ENCODE peak calls at places on chromosomes 3 and 15, in five cellular contexts. One of them, this sample, is unnamed.

GRCh38 chr15:101201411-101202174 is 50.3 kb downstream of the CHSY1 start:
- DNase-seq in mesothelial cell of epicardium: peak
- DNase-seq in DMS153: no peak
- DNase-seq in RCC 7860: peak
- DNase-seq in GM13977: no peak
- DNase-seq in this sample: no peak

GRCh38 chr3:123762805-123763204 is 121.3 kb downstream of the MYLK start:
- DNase-seq in mesothelial cell of epicardium: no peak
- DNase-seq in DMS153: no peak
- DNase-seq in RCC 7860: no peak
- DNase-seq in GM13977: no peak
- DNase-seq in this sample: no peak

GRCh38 chr15:57382222-57382621 is 5.9 kb downstream of the CGNL1 start:
- DNase-seq in mesothelial cell of epicardium: no peak
- DNase-seq in DMS153: no peak
- DNase-seq in RCC 7860: no peak
- DNase-seq in GM13977: no peak
- DNase-seq in this sample: no peak

GRCh38 chr15:100635406-100636071 is 33.1 kb downstream of the ASB7 start:
- DNase-seq in mesothelial cell of epicardium: no peak
- DNase-seq in DMS153: no peak
- DNase-seq in RCC 7860: no peak
- DNase-seq in GM13977: no peak
- DNase-seq in this sample: no peak

GRCh38 chr3:113531826-113532697 is at the start of gene SIDT1:
- DNase-seq in mesothelial cell of epicardium: no peak
- DNase-seq in DMS153: peak
- DNase-seq in RCC 7860: no peak
- DNase-seq in GM13977: peak
- DNase-seq in this sample: no peak

GRCh38 chr15:91142097-91142744 is 42.2 kb downstream of the SV2B start:
- DNase-seq in mesothelial cell of epicardium: no peak
- DNase-seq in DMS153: no peak
- DNase-seq in RCC 7860: no peak
- DNase-seq in GM13977: peak
- DNase-seq in this sample: no peak

GRCh38 chr15:64774556-64775523 is 549 bp downstream of the RBPMS2 start:
- DNase-seq in mesothelial cell of epicardium: peak
- DNase-seq in DMS153: no peak
- DNase-seq in RCC 7860: no peak
- DNase-seq in GM13977: peak
- DNase-seq in this sample: no peak

GRCh38 chr3:46660543-46661523 is 32.6 kb downstream of the ALS2CL start:
- DNase-seq in mesothelial cell of epicardium: peak
- DNase-seq in DMS153: no peak
- DNase-seq in RCC 7860: no peak
- DNase-seq in GM13977: peak
- DNase-seq in this sample: no peak

GRCh38 chr15:63605816-63606215 is 8.6 kb downstream of the FBXL22 start:
- DNase-seq in mesothelial cell of epicardium: no peak
- DNase-seq in DMS153: no peak
- DNase-seq in RCC 7860: no peak
- DNase-seq in GM13977: no peak
- DNase-seq in this sample: no peak

GRCh38 chr3:133280591-133280990 is 119.3 kb upstream of the BFSP2 start:
- DNase-seq in mesothelial cell of epicardium: no peak
- DNase-seq in DMS153: no peak
- DNase-seq in RCC 7860: no peak
- DNase-seq in GM13977: no peak
- DNase-seq in this sample: no peak

GRCh38 chr15:35547775-35548364 is 1.9 kb upstream of the DPH6 start:
- DNase-seq in mesothelial cell of epicardium: no peak
- DNase-seq in DMS153: no peak
- DNase-seq in RCC 7860: no peak
- DNase-seq in GM13977: no peak
- DNase-seq in this sample: no peak

GRCh38 chr15:79168922-79169322 is 78.3 kb upstream of the RASGRF1 start:
- DNase-seq in mesothelial cell of epicardium: no peak
- DNase-seq in DMS153: peak
- DNase-seq in RCC 7860: peak
- DNase-seq in GM13977: no peak
- DNase-seq in this sample: no peak

GRCh38 chr3:179258820-179259219 is 7.9 kb upstream of the KCNMB3 start:
- DNase-seq in mesothelial cell of epicardium: no peak
- DNase-seq in DMS153: no peak
- DNase-seq in RCC 7860: no peak
- DNase-seq in GM13977: peak
- DNase-seq in this sample: peak

GRCh38 chr3:126835472-126836219 is 131.6 kb downstream of the CHCHD6 start:
- DNase-seq in mesothelial cell of epicardium: no peak
- DNase-seq in DMS153: no peak
- DNase-seq in RCC 7860: peak
- DNase-seq in GM13977: no peak
- DNase-seq in this sample: no peak

GRCh38 chr3:168322941-168323340 is 227.2 kb upstream of the GOLIM4 start:
- DNase-seq in mesothelial cell of epicardium: no peak
- DNase-seq in DMS153: no peak
- DNase-seq in RCC 7860: no peak
- DNase-seq in GM13977: no peak
- DNase-seq in this sample: no peak

GRCh38 chr15:63560741-63561448 is 36.3 kb upstream of the FBXL22 start:
- DNase-seq in mesothelial cell of epicardium: no peak
- DNase-seq in DMS153: no peak
- DNase-seq in RCC 7860: no peak
- DNase-seq in GM13977: peak
- DNase-seq in this sample: no peak

GRCh38 chr3:177729939-177730700 is 532.8 kb upstream of the TBL1XR1 start:
- DNase-seq in mesothelial cell of epicardium: no peak
- DNase-seq in DMS153: no peak
- DNase-seq in RCC 7860: no peak
- DNase-seq in GM13977: no peak
- DNase-seq in this sample: peak

GRCh38 chr3:134294302-134294925 is 43.8 kb upstream of the RYK start:
- DNase-seq in mesothelial cell of epicardium: no peak
- DNase-seq in DMS153: no peak
- DNase-seq in RCC 7860: no peak
- DNase-seq in GM13977: peak
- DNase-seq in this sample: no peak

GRCh38 chr3:187215460-187215859 is 18.2 kb downstream of the RTP1 start:
- DNase-seq in mesothelial cell of epicardium: no peak
- DNase-seq in DMS153: no peak
- DNase-seq in RCC 7860: no peak
- DNase-seq in GM13977: no peak
- DNase-seq in this sample: no peak

GRCh38 chr3:159062734-159063410 is 261.0 kb downstream of the MFSD1 start:
- DNase-seq in mesothelial cell of epicardium: no peak
- DNase-seq in DMS153: no peak
- DNase-seq in RCC 7860: no peak
- DNase-seq in GM13977: no peak
- DNase-seq in this sample: no peak

GRCh38 chr15:74504418-74504817 is 36.6 kb upstream of the ARID3B start:
- DNase-seq in mesothelial cell of epicardium: no peak
- DNase-seq in DMS153: no peak
- DNase-seq in RCC 7860: no peak
- DNase-seq in GM13977: no peak
- DNase-seq in this sample: no peak

GRCh38 chr3:139302084-139302800 is 41.6 kb upstream of the MRPS22 start:
- DNase-seq in mesothelial cell of epicardium: no peak
- DNase-seq in DMS153: no peak
- DNase-seq in RCC 7860: peak
- DNase-seq in GM13977: no peak
- DNase-seq in this sample: no peak

GRCh38 chr3:168914662-168915061 is 748.9 kb downstream of the MECOM start:
- DNase-seq in mesothelial cell of epicardium: no peak
- DNase-seq in DMS153: no peak
- DNase-seq in RCC 7860: no peak
- DNase-seq in GM13977: no peak
- DNase-seq in this sample: no peak

GRCh38 chr3:116051040-116051439 is 394.2 kb downstream of the LSAMP start:
- DNase-seq in mesothelial cell of epicardium: no peak
- DNase-seq in DMS153: no peak
- DNase-seq in RCC 7860: no peak
- DNase-seq in GM13977: no peak
- DNase-seq in this sample: no peak

GRCh38 chr3:42159706-42160472 is 68.7 kb downstream of the TRAK1 start:
- DNase-seq in mesothelial cell of epicardium: peak
- DNase-seq in DMS153: peak
- DNase-seq in RCC 7860: peak
- DNase-seq in GM13977: peak
- DNase-seq in this sample: peak

GRCh38 chr3:184003187-184003967 is 14.3 kb downstream of the ABCC5 start:
- DNase-seq in mesothelial cell of epicardium: no peak
- DNase-seq in DMS153: no peak
- DNase-seq in RCC 7860: peak
- DNase-seq in GM13977: no peak
- DNase-seq in this sample: no peak

GRCh38 chr3:123658118-123658859 is 73.4 kb upstream of the HACD2 start:
- DNase-seq in mesothelial cell of epicardium: no peak
- DNase-seq in DMS153: peak
- DNase-seq in RCC 7860: no peak
- DNase-seq in GM13977: no peak
- DNase-seq in this sample: no peak

GRCh38 chr3:180048108-180048507 is 11.4 kb upstream of the PEX5L start:
- DNase-seq in mesothelial cell of epicardium: no peak
- DNase-seq in DMS153: no peak
- DNase-seq in RCC 7860: no peak
- DNase-seq in GM13977: no peak
- DNase-seq in this sample: no peak

GRCh38 chr3:193933451-193933850 is 202.5 kb upstream of the HES1 start:
- DNase-seq in mesothelial cell of epicardium: no peak
- DNase-seq in DMS153: no peak
- DNase-seq in RCC 7860: no peak
- DNase-seq in GM13977: no peak
- DNase-seq in this sample: no peak

GRCh38 chr15:56537881-56538280 is 72.9 kb upstream of the MNS1 start:
- DNase-seq in mesothelial cell of epicardium: no peak
- DNase-seq in DMS153: no peak
- DNase-seq in RCC 7860: no peak
- DNase-seq in GM13977: no peak
- DNase-seq in this sample: no peak

GRCh38 chr15:96565266-96565665 is 234.8 kb downstream of the NR2F2 start:
- DNase-seq in mesothelial cell of epicardium: no peak
- DNase-seq in DMS153: no peak
- DNase-seq in RCC 7860: no peak
- DNase-seq in GM13977: no peak
- DNase-seq in this sample: no peak

GRCh38 chr3:109387241-109387640 is 49.9 kb upstream of the DPPA4 start:
- DNase-seq in mesothelial cell of epicardium: no peak
- DNase-seq in DMS153: no peak
- DNase-seq in RCC 7860: no peak
- DNase-seq in GM13977: no peak
- DNase-seq in this sample: no peak

GRCh38 chr3:46091046-46091445 is 63.8 kb upstream of the XCR1 start:
- DNase-seq in mesothelial cell of epicardium: no peak
- DNase-seq in DMS153: no peak
- DNase-seq in RCC 7860: no peak
- DNase-seq in GM13977: no peak
- DNase-seq in this sample: no peak

GRCh38 chr3:155704041-155704440 is 40.8 kb downstream of the PLCH1 start:
- DNase-seq in mesothelial cell of epicardium: no peak
- DNase-seq in DMS153: no peak
- DNase-seq in RCC 7860: no peak
- DNase-seq in GM13977: no peak
- DNase-seq in this sample: no peak

GRCh38 chr3:46407976-46408375 is 917 bp downstream of the CCRL2 start:
- DNase-seq in mesothelial cell of epicardium: no peak
- DNase-seq in DMS153: no peak
- DNase-seq in RCC 7860: no peak
- DNase-seq in GM13977: no peak
- DNase-seq in this sample: no peak

GRCh38 chr3:165532851-165533250 is 304.4 kb downstream of the BCHE start:
- DNase-seq in mesothelial cell of epicardium: no peak
- DNase-seq in DMS153: no peak
- DNase-seq in RCC 7860: no peak
- DNase-seq in GM13977: no peak
- DNase-seq in this sample: no peak

This sample was measured in SHP77.